ENCODE peak calls at places on chromosomes 3 and 15, in four cellular contexts. M, A, X and B are unnamed samples.

GRCh38 chr3:119665954-119666559 is 5.7 kb upstream of the POPDC2 start:
- DNase-seq in A (no peak), M (no peak), X (no peak), B (no peak)

GRCh38 chr15:77525411-77525811 is 104.7 kb downstream of the HMG20A start:
- DNase-seq in A (no peak), X (no peak), M (no peak), B (no peak)

GRCh38 chr3:13122101-13123055 is 49.1 kb upstream of the IQSEC1 start:
- DNase-seq in X (no peak), A (no peak), M (no peak), B (no peak)

GRCh38 chr3:186003610-186004009 is 65.8 kb upstream of the TRA2B start:
- DNase-seq in A (no peak), X (no peak), M (no peak), B (peak)

GRCh38 chr15:91261345-91261744 is 161.3 kb downstream of the SV2B start:
- DNase-seq in X (no peak), M (no peak), A (no peak), B (no peak)

GRCh38 chr3:38335263-38335662 is 11.3 kb upstream of the XYLB start:
- DNase-seq in X (no peak), A (no peak), M (no peak), B (no peak)

GRCh38 chr3:44077267-44077666 is 164.4 kb upstream of the TOPAZ1 start:
- DNase-seq in A (no peak), M (peak), X (no peak), B (no peak)

GRCh38 chr3:58899159-58899952 is 150.5 kb downstream of the CFAP20DC start:
- DNase-seq in X (no peak), A (peak), M (peak), B (no peak)

GRCh38 chr15:48913141-48913540 is 35.2 kb downstream of the EID1 start:
- DNase-seq in X (peak), M (no peak), A (no peak), B (no peak)

GRCh38 chr3:134357914-134358811 is 16.1 kb downstream of the AMOTL2 start:
- DNase-seq in M (no peak), A (no peak), X (peak), B (peak)

GRCh38 chr3:183268361-183268760 is 15.3 kb downstream of the B3GNT5 start:
- DNase-seq in M (no peak), X (no peak), A (no peak), B (no peak)

GRCh38 chr3:158452324-158452723 is 118.7 kb upstream of the MLF1 start:
- DNase-seq in A (no peak), M (no peak), X (no peak), B (no peak)

GRCh38 chr15:45684533-45684932 is 49.7 kb downstream of the SQOR start:
- DNase-seq in A (no peak), M (no peak), X (no peak), B (no peak)

GRCh38 chr3:95212117-95212516 is 1149.3 kb downstream of the NSUN3 start:
- DNase-seq in M (no peak), X (no peak), A (no peak), B (no peak)

GRCh38 chr15:31303434-31304073 is 23.1 kb upstream of the KLF13 start:
- DNase-seq in X (no peak), A (no peak), M (no peak), B (peak)

GRCh38 chr3:42493126-42493797 is 9.2 kb upstream of the VIPR1 start:
- DNase-seq in X (no peak), M (no peak), A (no peak), B (no peak)

GRCh38 chr15:59993950-59994401 is 10.1 kb upstream of the FOXB1 start:
- DNase-seq in M (no peak), X (no peak), A (no peak), B (peak)
- TF ChIP-seq CTCF in M (no peak), X (no peak), A (peak), B (peak)

GRCh38 chr3:53195066-53195450 is 34.0 kb downstream of the PRKCD start:
- DNase-seq in M (no peak), X (no peak), A (no peak), B (no peak)

GRCh38 chr3:53198256-53198977 is 37.4 kb downstream of the PRKCD start:
- DNase-seq in A (no peak), M (no peak), X (no peak), B (no peak)

GRCh38 chr3:53198996-53199395 is 38.0 kb downstream of the PRKCD start:
- DNase-seq in A (no peak), M (no peak), X (no peak), B (no peak)

GRCh38 chr3:53195602-53196574 is 34.9 kb downstream of the PRKCD start:
- DNase-seq in A (peak), X (peak), M (peak), B (peak)

GRCh38 chr3:53196575-53197407 is 35.8 kb downstream of the PRKCD start:
- DNase-seq in A (peak), M (no peak), X (peak), B (no peak)
- TF ChIP-seq CTCF in A (peak), M (no peak), X (no peak), B (no peak)

DNA sequence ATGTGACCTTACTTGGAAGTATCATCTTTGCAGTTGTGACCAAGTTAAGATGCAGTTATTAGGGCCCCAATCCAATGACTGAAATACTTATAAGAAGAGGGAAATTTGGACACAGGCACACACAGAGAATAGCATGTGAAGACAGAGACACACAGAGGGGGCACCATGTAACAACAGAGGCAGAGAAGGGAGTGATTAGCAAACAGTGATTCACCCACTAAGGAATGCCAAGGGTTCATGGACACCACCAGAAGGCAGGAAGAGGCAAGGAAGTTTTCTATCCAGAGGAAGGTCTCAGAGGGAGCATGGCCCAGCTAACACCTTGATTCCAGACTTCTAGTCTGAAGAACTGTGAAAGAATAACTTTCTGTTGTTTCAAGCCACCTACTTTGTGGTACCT is 25.0 kb downstream of the SIDT1 start:
- DNase-seq in M (no peak), A (no peak), X (peak), B (no peak)
- TF ChIP-seq CTCF in M (no peak), A (peak), X (peak), B (no peak)

GRCh38 chr15:88623061-88623460 is 1.9 kb downstream of the AEN start:
- DNase-seq in X (peak), M (no peak), A (no peak), B (no peak)

GRCh38 chr15:88622605-88622975 is 1.4 kb downstream of the AEN start:
- DNase-seq in A (no peak), X (no peak), M (no peak), B (no peak)

GRCh38 chr15:88621789-88622604 is 857 bp downstream of the AEN start:
- DNase-seq in X (peak), M (no peak), A (no peak), B (peak)

GRCh38 chr15:88619796-88620195 is 1.3 kb upstream of the AEN start:
- DNase-seq in X (no peak), M (no peak), A (no peak), B (no peak)

DNA sequence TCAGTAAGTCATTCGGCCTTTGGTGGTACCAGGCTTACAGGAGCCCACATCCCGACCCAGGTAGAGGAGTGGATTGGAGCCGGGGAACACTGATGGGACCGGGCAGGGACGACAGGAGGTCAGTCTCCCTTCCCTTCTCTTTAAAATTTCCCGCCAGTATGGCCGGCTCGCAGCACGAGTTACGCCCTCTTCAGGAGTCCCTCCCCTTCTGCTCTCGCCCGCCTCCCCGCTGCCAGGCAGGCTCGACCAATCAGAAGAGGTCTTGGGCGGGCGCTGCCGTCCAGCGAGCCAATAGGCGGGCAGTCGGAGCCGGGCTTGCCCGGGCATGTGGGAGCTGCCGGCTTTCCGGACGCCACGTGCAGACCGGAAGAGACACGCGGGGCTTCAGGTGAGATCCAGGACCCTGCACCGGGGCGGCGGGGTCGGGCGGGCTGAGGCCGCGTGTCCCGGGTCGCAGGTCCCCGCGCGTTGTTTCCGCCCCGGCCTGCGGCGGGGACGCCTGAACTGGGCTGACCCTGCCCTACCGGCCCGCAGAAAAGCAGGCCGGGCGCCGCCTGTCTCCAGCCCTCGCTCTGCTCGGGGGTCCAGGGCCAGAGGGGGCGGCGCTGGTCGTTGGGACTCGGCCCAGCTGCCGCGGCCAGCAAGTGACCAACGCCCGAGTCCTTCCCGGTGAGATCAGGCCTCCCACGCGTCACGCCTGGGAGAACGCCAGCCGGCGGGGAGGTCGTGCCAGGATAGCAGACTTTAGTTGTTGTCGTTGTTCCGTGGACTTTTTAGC is at the start of gene AEN:
- DNase-seq in A (peak), X (peak), M (peak), B (peak)
- TF ChIP-seq CTCF in A (no peak), X (no peak), M (peak), B (no peak)

GRCh38 chr3:66260431-66260830 is 39.6 kb downstream of the SLC25A26 start:
- DNase-seq in X (no peak), A (no peak), M (no peak), B (no peak)

GRCh38 chr3:66253790-66254620 is 33.2 kb downstream of the SLC25A26 start:
- DNase-seq in X (peak), M (no peak), A (peak), B (peak)

GRCh38 chr3:66259721-66260255 is 39.0 kb downstream of the SLC25A26 start:
- DNase-seq in A (no peak), M (no peak), X (no peak), B (no peak)

GRCh38 chr3:66255865-66256264 is 35.1 kb downstream of the SLC25A26 start:
- DNase-seq in M (no peak), A (no peak), X (no peak), B (no peak)

GRCh38 chr3:66256806-66257205 is 36.0 kb downstream of the SLC25A26 start:
- DNase-seq in M (no peak), X (no peak), A (no peak), B (no peak)
- TF ChIP-seq CTCF in M (no peak), X (no peak), A (no peak), B (no peak)

GRCh38 chr3:63791974-63792373 is 27.1 kb upstream of the C3orf49 start:
- DNase-seq in M (no peak), X (peak), A (no peak), B (no peak)
- TF ChIP-seq CTCF in M (peak), X (peak), A (peak), B (peak)